ENCODE peak calls at places on chromosome 12, in four cellular contexts. A is NCI-H1092 treated with DMSO at 0.1 percent for 48 hours, I is GM23248, B is A172. U is an unnamed sample.

GRCh38 chr12:13627536-13627935 is 353.9 kb downstream of the GRIN2B start:
- DNase-seq in B (no peak), A (no peak), I (no peak), U (no peak)

GRCh38 chr12:70840966-70841365 is 79.6 kb downstream of the PTPRR start:
- DNase-seq in A (no peak), B (no peak), I (peak; percentile 76), U (no peak)

GRCh38 chr12:86660488-86661171 is 404.4 kb upstream of the MGAT4C start:
- DNase-seq in I (peak; percentile 3), A (no peak), B (peak; percentile 61), U (no peak)

GRCh38 chr12:67426067-67426466 is 156.9 kb downstream of the CAND1 start:
- DNase-seq in I (peak; percentile 58), A (peak; percentile 9), B (peak; percentile 17), U (no peak)

GRCh38 chr12:43309845-43310405 is 242.1 kb downstream of the ADAMTS20 start:
- DNase-seq in A (no peak), I (peak; percentile 89), B (peak; percentile 17), U (no peak)

GRCh38 chr12:56150563-56150962 is 1.8 kb upstream of the MYL6B start:
- DNase-seq in B (no peak), A (no peak), I (peak; percentile 64), U (peak; percentile 76)

GRCh38 chr12:120388711-120389431 is 19.9 kb upstream of the MSI1 start:
- DNase-seq in A (peak; percentile 58), I (peak; percentile 12), B (no peak), U (no peak)

GRCh38 chr12:53208435-53208834 is 1.4 kb upstream of the ITGB7 start:
- DNase-seq in A (no peak), I (no peak), B (no peak), U (no peak)

GRCh38 chr12:62761658-62762057 is 173.3 kb downstream of the PPM1H start:
- DNase-seq in A (no peak), B (no peak), I (peak; percentile 47), U (no peak)

GRCh38 chr12:83123039-83123438 is 436.3 kb downstream of the TMTC2 start:
- DNase-seq in I (peak; percentile 54), A (no peak), B (no peak), U (no peak)

GRCh38 chr12:89140141-89140540 is 212.2 kb downstream of the DUSP6 start:
- DNase-seq in B (no peak), A (no peak), I (no peak), U (no peak)

GRCh38 chr12:44076892-44077291 is 241.0 kb downstream of the TMEM117 start:
- DNase-seq in I (peak; percentile 4), A (no peak), B (no peak), U (no peak)

GRCh38 chr12:66188584-66189475 is at the start of gene IRAK3:
- DNase-seq in A (peak; percentile 45), B (no peak), I (peak; percentile 82), U (peak; percentile 83)

GRCh38 chr12:118391424-118391823 is 15.1 kb downstream of the SUDS3 start:
- DNase-seq in B (no peak), I (no peak), A (no peak), U (no peak)

GRCh38 chr12:65810036-65810435 is 14.2 kb upstream of the HMGA2 start:
- DNase-seq in I (peak; percentile 80), A (no peak), B (no peak), U (no peak)

GRCh38 chr12:52724384-52724783 is 21.1 kb upstream of the KRT77 start:
- DNase-seq in A (no peak), B (no peak), I (no peak), U (no peak)

GRCh38 chr12:24363177-24363754 is 413.8 kb upstream of the SOX5 start:
- DNase-seq in A (peak; percentile 64), B (no peak), I (no peak), U (no peak)

GRCh38 chr12:3700861-3701260 is 52.0 kb downstream of the CRACR2A start:
- DNase-seq in B (no peak), A (no peak), I (peak; percentile 46), U (no peak)

GRCh38 chr12:57549203-57549908 is 488 bp upstream of the KIF5A start:
- DNase-seq in B (no peak), A (no peak), I (no peak), U (no peak)

GRCh38 chr12:129049917-129050316 is 196.6 kb downstream of the GLT1D1 start:
- DNase-seq in B (no peak), I (no peak), A (no peak), U (peak; percentile 1)

GRCh38 chr12:131287938-131288797 is 334.5 kb downstream of the ADGRD1 start:
- DNase-seq in I (no peak), A (no peak), B (no peak), U (no peak)

GRCh38 chr12:4134434-4134762 is 139.2 kb upstream of the CCND2 start:
- DNase-seq in I (no peak), B (no peak), A (no peak), U (no peak)

GRCh38 chr12:79681008-79681590 is 9.7 kb downstream of the PAWR start:
- DNase-seq in B (no peak), A (no peak), I (peak; percentile 65), U (peak; percentile 6)

GRCh38 chr12:132818562-132818961 is 10.1 kb downstream of the GOLGA3 start:
- DNase-seq in B (no peak), I (no peak), A (no peak), U (no peak)